ENCODE peak calls at places on chromosomes 13 and 19, in six cellular contexts. One of them, this sample, is unnamed.

GRCh38 chr19:47740866-47741519 is 4.4 kb upstream of the NOP53 start:
- DNase-seq in fibroblast of the aortic adventitia: no peak
- DNase-seq in H9: no peak
- DNase-seq in GM23248: no peak
- DNase-seq in activated CD4-positive, alpha-beta T cell treated with anti-CD3 and anti-CD28 coated beads, Interleukin-2, amount 50 U/mL, for 4 hours: no peak
- DNase-seq in stromal cell of bone marrow: no peak
- DNase-seq in this sample: no peak

GRCh38 chr13:35760678-35761308 is 284.3 kb upstream of the MAB21L1 start:
- DNase-seq in stromal cell of bone marrow: no peak
- DNase-seq in activated CD4-positive, alpha-beta T cell treated with anti-CD3 and anti-CD28 coated beads, Interleukin-2, amount 50 U/mL, for 4 hours: no peak
- DNase-seq in H9: no peak
- DNase-seq in fibroblast of the aortic adventitia: no peak
- DNase-seq in GM23248: no peak
- DNase-seq in this sample: no peak

GRCh38 chr13:112710855-112711527 is 21.2 kb downstream of the ATP11A start:
- DNase-seq in H9: no peak
- DNase-seq in fibroblast of the aortic adventitia: no peak
- DNase-seq in GM23248: no peak
- DNase-seq in activated CD4-positive, alpha-beta T cell treated with anti-CD3 and anti-CD28 coated beads, Interleukin-2, amount 50 U/mL, for 4 hours: no peak
- DNase-seq in stromal cell of bone marrow: no peak
- DNase-seq in this sample: no peak

GRCh38 chr19:45598267-45599011 is 3.6 kb downstream of the GPR4 start:
- DNase-seq in GM23248: peak
- DNase-seq in activated CD4-positive, alpha-beta T cell treated with anti-CD3 and anti-CD28 coated beads, Interleukin-2, amount 50 U/mL, for 4 hours: no peak
- DNase-seq in stromal cell of bone marrow: no peak
- DNase-seq in H9: no peak
- DNase-seq in fibroblast of the aortic adventitia: peak
- DNase-seq in this sample: no peak

GRCh38 chr19:18202759-18203407 is 959 bp downstream of the RAB3A start:
- DNase-seq in activated CD4-positive, alpha-beta T cell treated with anti-CD3 and anti-CD28 coated beads, Interleukin-2, amount 50 U/mL, for 4 hours: peak
- DNase-seq in GM23248: peak
- DNase-seq in fibroblast of the aortic adventitia: no peak
- DNase-seq in H9: peak
- DNase-seq in stromal cell of bone marrow: no peak
- DNase-seq in this sample: peak

GRCh38 chr19:45865269-45865948 is 1.3 kb downstream of the FOXA3 start:
- DNase-seq in GM23248: no peak
- DNase-seq in H9: no peak
- DNase-seq in activated CD4-positive, alpha-beta T cell treated with anti-CD3 and anti-CD28 coated beads, Interleukin-2, amount 50 U/mL, for 4 hours: no peak
- DNase-seq in stromal cell of bone marrow: no peak
- DNase-seq in fibroblast of the aortic adventitia: no peak
- DNase-seq in this sample: no peak

GRCh38 chr19:50794778-50795664 is 4.8 kb downstream of the ACP4 start:
- DNase-seq in GM23248: peak
- DNase-seq in H9: no peak
- DNase-seq in stromal cell of bone marrow: no peak
- DNase-seq in activated CD4-positive, alpha-beta T cell treated with anti-CD3 and anti-CD28 coated beads, Interleukin-2, amount 50 U/mL, for 4 hours: no peak
- DNase-seq in fibroblast of the aortic adventitia: no peak
- DNase-seq in this sample: no peak

GRCh38 chr19:10288662-10289166 is 1.0 kb upstream of the ICAM5 start:
- DNase-seq in H9: peak
- DNase-seq in activated CD4-positive, alpha-beta T cell treated with anti-CD3 and anti-CD28 coated beads, Interleukin-2, amount 50 U/mL, for 4 hours: no peak
- DNase-seq in stromal cell of bone marrow: no peak
- DNase-seq in GM23248: peak
- DNase-seq in fibroblast of the aortic adventitia: no peak
- DNase-seq in this sample: peak

GRCh38 chr13:50592412-50593145 is 250.9 kb downstream of the DLEU7 start:
- DNase-seq in H9: no peak
- DNase-seq in GM23248: peak
- DNase-seq in activated CD4-positive, alpha-beta T cell treated with anti-CD3 and anti-CD28 coated beads, Interleukin-2, amount 50 U/mL, for 4 hours: no peak
- DNase-seq in stromal cell of bone marrow: no peak
- DNase-seq in fibroblast of the aortic adventitia: peak
- DNase-seq in this sample: no peak

GRCh38 chr13:48797761-48798160 is 144.0 kb downstream of the CYSLTR2 start:
- DNase-seq in stromal cell of bone marrow: no peak
- DNase-seq in GM23248: no peak
- DNase-seq in H9: no peak
- DNase-seq in activated CD4-positive, alpha-beta T cell treated with anti-CD3 and anti-CD28 coated beads, Interleukin-2, amount 50 U/mL, for 4 hours: no peak
- DNase-seq in fibroblast of the aortic adventitia: no peak
- DNase-seq in this sample: no peak

GRCh38 chr13:80100636-80101035 is 240.3 kb downstream of the SPRY2 start:
- DNase-seq in fibroblast of the aortic adventitia: peak
- DNase-seq in H9: no peak
- DNase-seq in GM23248: peak
- DNase-seq in activated CD4-positive, alpha-beta T cell treated with anti-CD3 and anti-CD28 coated beads, Interleukin-2, amount 50 U/mL, for 4 hours: no peak
- DNase-seq in stromal cell of bone marrow: no peak
- DNase-seq in this sample: no peak

GRCh38 chr19:6065685-6066365 is 44.5 kb downstream of the RFX2 start:
- DNase-seq in H9: peak
- DNase-seq in stromal cell of bone marrow: no peak
- DNase-seq in GM23248: peak
- DNase-seq in activated CD4-positive, alpha-beta T cell treated with anti-CD3 and anti-CD28 coated beads, Interleukin-2, amount 50 U/mL, for 4 hours: peak
- DNase-seq in fibroblast of the aortic adventitia: peak
- DNase-seq in this sample: no peak

GRCh38 chr13:97259787-97260641 is 37.9 kb downstream of the MBNL2 start:
- DNase-seq in activated CD4-positive, alpha-beta T cell treated with anti-CD3 and anti-CD28 coated beads, Interleukin-2, amount 50 U/mL, for 4 hours: no peak
- DNase-seq in stromal cell of bone marrow: no peak
- DNase-seq in fibroblast of the aortic adventitia: peak
- DNase-seq in H9: no peak
- DNase-seq in GM23248: peak
- DNase-seq in this sample: no peak

GRCh38 chr13:34507630-34508029 is 434.4 kb upstream of the NBEA start:
- DNase-seq in GM23248: no peak
- DNase-seq in fibroblast of the aortic adventitia: no peak
- DNase-seq in stromal cell of bone marrow: no peak
- DNase-seq in H9: no peak
- DNase-seq in activated CD4-positive, alpha-beta T cell treated with anti-CD3 and anti-CD28 coated beads, Interleukin-2, amount 50 U/mL, for 4 hours: no peak
- DNase-seq in this sample: no peak

GRCh38 chr13:94710081-94710809 is 2.1 kb downstream of the SOX21 start:
- DNase-seq in stromal cell of bone marrow: no peak
- DNase-seq in activated CD4-positive, alpha-beta T cell treated with anti-CD3 and anti-CD28 coated beads, Interleukin-2, amount 50 U/mL, for 4 hours: no peak
- DNase-seq in fibroblast of the aortic adventitia: no peak
- DNase-seq in GM23248: no peak
- DNase-seq in H9: peak
- DNase-seq in this sample: no peak

GRCh38 chr19:4013886-4014540 is 6.5 kb downstream of the PIAS4 start:
- DNase-seq in activated CD4-positive, alpha-beta T cell treated with anti-CD3 and anti-CD28 coated beads, Interleukin-2, amount 50 U/mL, for 4 hours: no peak
- DNase-seq in GM23248: no peak
- DNase-seq in stromal cell of bone marrow: no peak
- DNase-seq in H9: no peak
- DNase-seq in fibroblast of the aortic adventitia: no peak
- DNase-seq in this sample: no peak

GRCh38 chr13:49859568-49859967 is 67.1 kb upstream of the KPNA3 start:
- DNase-seq in activated CD4-positive, alpha-beta T cell treated with anti-CD3 and anti-CD28 coated beads, Interleukin-2, amount 50 U/mL, for 4 hours: no peak
- DNase-seq in GM23248: peak
- DNase-seq in H9: no peak
- DNase-seq in stromal cell of bone marrow: peak
- DNase-seq in fibroblast of the aortic adventitia: peak
- DNase-seq in this sample: no peak

GRCh38 chr13:86298741-86299140 is 499.5 kb upstream of the SLITRK6 start:
- DNase-seq in activated CD4-positive, alpha-beta T cell treated with anti-CD3 and anti-CD28 coated beads, Interleukin-2, amount 50 U/mL, for 4 hours: no peak
- DNase-seq in fibroblast of the aortic adventitia: no peak
- DNase-seq in stromal cell of bone marrow: no peak
- DNase-seq in H9: no peak
- DNase-seq in GM23248: no peak
- DNase-seq in this sample: no peak

GRCh38 chr19:18322318-18322758 is 538 bp downstream of the LSM4 start:
- DNase-seq in activated CD4-positive, alpha-beta T cell treated with anti-CD3 and anti-CD28 coated beads, Interleukin-2, amount 50 U/mL, for 4 hours: no peak
- DNase-seq in fibroblast of the aortic adventitia: peak
- DNase-seq in GM23248: peak
- DNase-seq in H9: no peak
- DNase-seq in stromal cell of bone marrow: no peak
- DNase-seq in this sample: peak

GRCh38 chr13:100394005-100394695 is 194.4 kb downstream of the GGACT start:
- DNase-seq in activated CD4-positive, alpha-beta T cell treated with anti-CD3 and anti-CD28 coated beads, Interleukin-2, amount 50 U/mL, for 4 hours: no peak
- DNase-seq in GM23248: peak
- DNase-seq in H9: no peak
- DNase-seq in fibroblast of the aortic adventitia: peak
- DNase-seq in stromal cell of bone marrow: peak
- DNase-seq in this sample: no peak

GRCh38 chr13:37889102-37889501 is 19.5 kb upstream of the TRPC4 start:
- DNase-seq in GM23248: peak
- DNase-seq in H9: no peak
- DNase-seq in stromal cell of bone marrow: no peak
- DNase-seq in fibroblast of the aortic adventitia: peak
- DNase-seq in activated CD4-positive, alpha-beta T cell treated with anti-CD3 and anti-CD28 coated beads, Interleukin-2, amount 50 U/mL, for 4 hours: no peak
- DNase-seq in this sample: no peak

GRCh38 chr19:38404858-38405257 is 2.0 kb downstream of the FAM98C start:
- DNase-seq in stromal cell of bone marrow: no peak
- DNase-seq in H9: no peak
- DNase-seq in GM23248: no peak
- DNase-seq in activated CD4-positive, alpha-beta T cell treated with anti-CD3 and anti-CD28 coated beads, Interleukin-2, amount 50 U/mL, for 4 hours: no peak
- DNase-seq in fibroblast of the aortic adventitia: no peak
- DNase-seq in this sample: no peak

GRCh38 chr13:33217256-33217655 is 68.3 kb downstream of the STARD13 start:
- DNase-seq in activated CD4-positive, alpha-beta T cell treated with anti-CD3 and anti-CD28 coated beads, Interleukin-2, amount 50 U/mL, for 4 hours: no peak
- DNase-seq in fibroblast of the aortic adventitia: no peak
- DNase-seq in H9: no peak
- DNase-seq in stromal cell of bone marrow: no peak
- DNase-seq in GM23248: no peak
- DNase-seq in this sample: no peak

GRCh38 chr19:33503791-33504444 is 17.7 kb downstream of the PEPD start:
- DNase-seq in fibroblast of the aortic adventitia: no peak
- DNase-seq in H9: no peak
- DNase-seq in stromal cell of bone marrow: no peak
- DNase-seq in GM23248: no peak
- DNase-seq in activated CD4-positive, alpha-beta T cell treated with anti-CD3 and anti-CD28 coated beads, Interleukin-2, amount 50 U/mL, for 4 hours: no peak
- DNase-seq in this sample: no peak

GRCh38 chr19:15464394-15465385 is at the start of gene RASAL3:
- DNase-seq in activated CD4-positive, alpha-beta T cell treated with anti-CD3 and anti-CD28 coated beads, Interleukin-2, amount 50 U/mL, for 4 hours: peak
- DNase-seq in H9: peak
- DNase-seq in stromal cell of bone marrow: no peak
- DNase-seq in fibroblast of the aortic adventitia: peak
- DNase-seq in GM23248: no peak
- DNase-seq in this sample: no peak

GRCh38 chr19:33464733-33465115 is 56.9 kb downstream of the PEPD start:
- DNase-seq in GM23248: no peak
- DNase-seq in fibroblast of the aortic adventitia: no peak
- DNase-seq in H9: peak
- DNase-seq in activated CD4-positive, alpha-beta T cell treated with anti-CD3 and anti-CD28 coated beads, Interleukin-2, amount 50 U/mL, for 4 hours: no peak
- DNase-seq in stromal cell of bone marrow: no peak
- DNase-seq in this sample: no peak

This sample was measured in G401.